ENCODE peak calls at places on chromosomes 12 and 14, in ten cellular contexts. One of them, this sample, is unnamed. For H3K9me3, the result is how much of the 10 kb centered on the place peaks cover.

GRCh38 chr12:102816816-102817434 is 100.1 kb downstream of the PAH start:
- DNase-seq in prostate gland: no peak
- DNase-seq in H9: no peak
- DNase-seq in sigmoid colon: no peak
- DNase-seq in mammary epithelial cell: peak
- DNase-seq in PC-3: peak
- DNase-seq in ovary: no peak
- DNase-seq in stomach: no peak
- DNase-seq in right cardiac atrium: no peak
- DNase-seq in astrocyte: peak
- DNase-seq in this sample: no peak

GRCh38 chr12:121718653-121719239 is 6.2 kb downstream of the TMEM120B start:
- DNase-seq in prostate gland: no peak
- DNase-seq in H9: peak
- DNase-seq in sigmoid colon: no peak
- DNase-seq in mammary epithelial cell: no peak
- DNase-seq in PC-3: no peak
- DNase-seq in ovary: no peak
- DNase-seq in stomach: no peak
- DNase-seq in right cardiac atrium: no peak
- DNase-seq in astrocyte: no peak
- DNase-seq in this sample: no peak

GRCh38 chr14:73995977-73996378 is 23.1 kb downstream of the ENTPD5 start:
- DNase-seq in prostate gland: no peak
- DNase-seq in H9: no peak
- DNase-seq in sigmoid colon: no peak
- DNase-seq in mammary epithelial cell: no peak
- DNase-seq in PC-3: no peak
- DNase-seq in ovary: no peak
- DNase-seq in stomach: peak
- DNase-seq in right cardiac atrium: no peak
- DNase-seq in astrocyte: no peak
- DNase-seq in this sample: no peak

GRCh38 chr14:59482471-59483331 is 1.5 kb downstream of the L3HYPDH start:
- DNase-seq in prostate gland: peak
- DNase-seq in H9: no peak
- DNase-seq in sigmoid colon: no peak
- DNase-seq in mammary epithelial cell: peak
- DNase-seq in PC-3: peak
- DNase-seq in ovary: peak
- DNase-seq in stomach: no peak
- DNase-seq in right cardiac atrium: peak
- DNase-seq in astrocyte: peak
- DNase-seq in this sample: no peak

GRCh38 chr12:96399919-96400630 is at the start of gene CDK17:
- DNase-seq in prostate gland: peak
- DNase-seq in H9: peak
- DNase-seq in sigmoid colon: peak
- DNase-seq in mammary epithelial cell: peak
- DNase-seq in PC-3: peak
- DNase-seq in ovary: peak
- DNase-seq in stomach: peak
- DNase-seq in right cardiac atrium: peak
- DNase-seq in astrocyte: peak
- DNase-seq in this sample: peak

GRCh38 chr12:49909826-49910225 is 6.1 kb upstream of the FAIM2 start:
- DNase-seq in prostate gland: no peak
- DNase-seq in H9: peak
- DNase-seq in sigmoid colon: no peak
- DNase-seq in mammary epithelial cell: peak
- DNase-seq in PC-3: no peak
- DNase-seq in ovary: no peak
- DNase-seq in stomach: peak
- DNase-seq in right cardiac atrium: no peak
- DNase-seq in astrocyte: peak
- DNase-seq in this sample: no peak

GRCh38 chr14:68653108-68653507 is 139.8 kb downstream of the ZFP36L1 start:
- DNase-seq in prostate gland: no peak
- DNase-seq in H9: peak
- DNase-seq in sigmoid colon: no peak
- DNase-seq in mammary epithelial cell: no peak
- DNase-seq in PC-3: no peak
- DNase-seq in ovary: no peak
- DNase-seq in stomach: no peak
- DNase-seq in right cardiac atrium: no peak
- DNase-seq in astrocyte: no peak
- DNase-seq in this sample: no peak

GRCh38 chr14:30296956-30297405 is 262.0 kb upstream of the G2E3 start:
- DNase-seq in prostate gland: no peak
- DNase-seq in H9: no peak
- DNase-seq in sigmoid colon: no peak
- DNase-seq in mammary epithelial cell: no peak
- DNase-seq in PC-3: no peak
- DNase-seq in ovary: no peak
- DNase-seq in stomach: no peak
- DNase-seq in right cardiac atrium: no peak
- DNase-seq in astrocyte: no peak
- DNase-seq in this sample: no peak

GRCh38 chr14:93932642-93933041 is 5.5 kb downstream of the FAM181A start:
- DNase-seq in prostate gland: no peak
- DNase-seq in H9: no peak
- DNase-seq in sigmoid colon: no peak
- DNase-seq in mammary epithelial cell: no peak
- DNase-seq in PC-3: no peak
- DNase-seq in ovary: no peak
- DNase-seq in stomach: no peak
- DNase-seq in right cardiac atrium: no peak
- DNase-seq in astrocyte: no peak
- DNase-seq in this sample: no peak

GRCh38 chr14:82626156-82627055 is 1092.8 kb upstream of the SEL1L start:
- DNase-seq in prostate gland: no peak
- DNase-seq in H9: no peak
- DNase-seq in sigmoid colon: no peak
- DNase-seq in mammary epithelial cell: no peak
- DNase-seq in PC-3: no peak
- DNase-seq in ovary: no peak
- DNase-seq in stomach: no peak
- DNase-seq in right cardiac atrium: no peak
- DNase-seq in astrocyte: no peak
- DNase-seq in this sample: no peak

GRCh38 chr12:132161796-132162507 is 17.7 kb downstream of the NOC4L start:
- DNase-seq in prostate gland: no peak
- DNase-seq in H9: no peak
- DNase-seq in sigmoid colon: no peak
- DNase-seq in mammary epithelial cell: no peak
- DNase-seq in PC-3: no peak
- DNase-seq in ovary: peak
- DNase-seq in stomach: no peak
- DNase-seq in right cardiac atrium: no peak
- DNase-seq in astrocyte: no peak
- DNase-seq in this sample: no peak

GRCh38 chr12:70241845-70242244 is 1.4 kb upstream of the CNOT2 start:
- DNase-seq in prostate gland: no peak
- DNase-seq in H9: no peak
- DNase-seq in sigmoid colon: no peak
- DNase-seq in mammary epithelial cell: no peak
- DNase-seq in PC-3: no peak
- DNase-seq in ovary: no peak
- DNase-seq in stomach: no peak
- DNase-seq in right cardiac atrium: no peak
- DNase-seq in astrocyte: no peak
- DNase-seq in this sample: no peak

GRCh38 chr12:127809236-127809635 is 457.7 kb upstream of the TMEM132C start:
- DNase-seq in prostate gland: no peak
- DNase-seq in H9: no peak
- DNase-seq in sigmoid colon: no peak
- DNase-seq in mammary epithelial cell: no peak
- DNase-seq in PC-3: peak
- DNase-seq in ovary: no peak
- DNase-seq in stomach: no peak
- DNase-seq in right cardiac atrium: no peak
- DNase-seq in astrocyte: peak
- DNase-seq in this sample: no peak

GRCh38 chr12:114933428-114934160 is 249.6 kb upstream of the TBX3 start:
- DNase-seq in prostate gland: no peak
- DNase-seq in H9: no peak
- DNase-seq in sigmoid colon: no peak
- DNase-seq in mammary epithelial cell: peak
- DNase-seq in PC-3: peak
- DNase-seq in ovary: no peak
- DNase-seq in stomach: no peak
- DNase-seq in right cardiac atrium: no peak
- DNase-seq in astrocyte: peak
- DNase-seq in this sample: no peak

GRCh38 chr12:130198026-130198662 is 35.9 kb downstream of the FZD10 start:
- DNase-seq in prostate gland: no peak
- DNase-seq in H9: no peak
- DNase-seq in sigmoid colon: no peak
- DNase-seq in mammary epithelial cell: no peak
- DNase-seq in PC-3: no peak
- DNase-seq in ovary: no peak
- DNase-seq in stomach: peak
- DNase-seq in right cardiac atrium: no peak
- DNase-seq in astrocyte: no peak
- DNase-seq in this sample: no peak

GRCh38 chr14:105093426-105094192 is 28.4 kb upstream of the GPR132 start:
- DNase-seq in prostate gland: peak
- DNase-seq in H9: peak
- DNase-seq in sigmoid colon: peak
- DNase-seq in mammary epithelial cell: peak
- DNase-seq in PC-3: peak
- DNase-seq in ovary: peak
- DNase-seq in stomach: peak
- DNase-seq in right cardiac atrium: peak
- DNase-seq in astrocyte: peak
- DNase-seq in this sample: peak

DNA sequence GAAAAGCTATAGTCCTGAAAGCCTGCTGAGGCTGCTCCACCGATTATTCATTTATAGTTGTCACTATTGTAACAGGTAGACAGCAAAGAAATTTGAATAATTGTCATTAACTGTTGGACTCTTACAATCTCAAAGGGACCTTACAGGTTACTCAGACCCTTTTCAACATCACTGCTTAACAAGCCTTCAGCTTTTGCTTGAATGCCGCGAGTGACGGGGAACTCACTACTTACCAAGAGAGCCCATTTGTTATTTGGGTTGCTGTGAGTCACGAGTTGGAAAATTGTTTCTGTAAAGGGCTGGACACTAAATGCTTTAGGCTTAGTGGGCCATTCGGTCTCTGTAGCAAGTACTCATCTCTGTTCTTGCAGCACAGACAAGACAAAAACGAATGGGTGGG is 5.9 kb upstream of the TUNAR start:
- DNase-seq in prostate gland: no peak
- DNase-seq in H9: no peak
- DNase-seq in sigmoid colon: no peak
- DNase-seq in mammary epithelial cell: no peak
- DNase-seq in PC-3: no peak
- DNase-seq in ovary: no peak
- DNase-seq in stomach: no peak
- DNase-seq in right cardiac atrium: no peak
- DNase-seq in astrocyte: no peak
- DNase-seq in this sample: no peak
- H3K9me3 ChIP-seq in prostate gland: under half
- H3K9me3 ChIP-seq in H9: under half
- H3K9me3 ChIP-seq in sigmoid colon: under half
- H3K9me3 ChIP-seq in mammary epithelial cell: under half
- H3K9me3 ChIP-seq in PC-3: under half
- H3K9me3 ChIP-seq in ovary: under half
- H3K9me3 ChIP-seq in stomach: under half
- H3K9me3 ChIP-seq in right cardiac atrium: under half
- H3K9me3 ChIP-seq in astrocyte: under half
- H3K9me3 ChIP-seq in this sample: under half

DNA sequence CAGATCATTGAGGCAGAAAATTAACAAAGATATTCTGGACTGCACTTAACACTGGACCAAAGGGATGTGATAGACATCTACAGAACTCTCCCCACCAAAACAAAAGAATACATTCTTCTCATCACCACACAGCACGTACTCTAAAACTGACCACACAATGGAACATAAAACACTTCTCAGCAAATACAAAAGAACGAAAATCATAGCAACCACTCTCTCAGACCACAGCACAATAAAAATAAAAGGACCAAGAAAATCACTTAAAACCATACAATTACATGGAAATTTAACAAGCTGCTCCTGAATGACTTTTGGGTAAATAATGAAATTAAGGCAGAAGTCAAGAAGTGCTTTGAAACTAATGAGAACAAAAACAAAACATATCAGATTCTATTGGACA is 254.0 kb upstream of the STXBP6 start:
- DNase-seq in prostate gland: no peak
- DNase-seq in H9: no peak
- DNase-seq in sigmoid colon: no peak
- DNase-seq in mammary epithelial cell: no peak
- DNase-seq in PC-3: no peak
- DNase-seq in ovary: no peak
- DNase-seq in stomach: no peak
- DNase-seq in right cardiac atrium: no peak
- DNase-seq in astrocyte: no peak
- DNase-seq in this sample: no peak
- H3K9me3 ChIP-seq in prostate gland: under half
- H3K9me3 ChIP-seq in H9: under half
- H3K9me3 ChIP-seq in sigmoid colon: under half
- H3K9me3 ChIP-seq in mammary epithelial cell: under half
- H3K9me3 ChIP-seq in PC-3: under half
- H3K9me3 ChIP-seq in ovary: under half
- H3K9me3 ChIP-seq in stomach: under half
- H3K9me3 ChIP-seq in right cardiac atrium: under half
- H3K9me3 ChIP-seq in astrocyte: under half
- H3K9me3 ChIP-seq in this sample: under half

DNA sequence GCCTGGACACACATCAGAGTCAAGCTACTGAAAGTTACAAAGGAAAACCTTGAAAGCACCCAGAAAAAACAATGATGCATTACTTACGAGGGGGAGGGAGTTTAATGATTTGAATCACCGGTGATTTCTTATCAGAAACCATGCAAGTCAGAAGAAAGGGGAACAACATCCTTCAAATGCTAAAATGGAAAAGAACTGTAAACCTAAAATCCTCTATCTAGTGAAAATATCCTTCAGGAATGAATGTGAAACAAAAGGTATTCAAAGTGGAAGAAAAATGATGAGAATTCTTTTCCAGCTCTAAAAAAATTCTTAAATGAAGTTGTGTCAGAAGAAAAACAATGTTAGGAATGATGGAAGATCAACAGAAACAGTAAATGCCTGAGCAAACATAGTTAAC is 16.8 kb downstream of the SCAF11 start:
- DNase-seq in prostate gland: no peak
- DNase-seq in H9: no peak
- DNase-seq in sigmoid colon: no peak
- DNase-seq in mammary epithelial cell: no peak
- DNase-seq in PC-3: no peak
- DNase-seq in ovary: no peak
- DNase-seq in stomach: no peak
- DNase-seq in right cardiac atrium: no peak
- DNase-seq in astrocyte: peak
- DNase-seq in this sample: no peak
- H3K9me3 ChIP-seq in prostate gland: under half
- H3K9me3 ChIP-seq in H9: under half
- H3K9me3 ChIP-seq in sigmoid colon: under half
- H3K9me3 ChIP-seq in mammary epithelial cell: under half
- H3K9me3 ChIP-seq in PC-3: under half
- H3K9me3 ChIP-seq in ovary: under half
- H3K9me3 ChIP-seq in stomach: under half
- H3K9me3 ChIP-seq in right cardiac atrium: under half
- H3K9me3 ChIP-seq in astrocyte: under half
- H3K9me3 ChIP-seq in this sample: under half

GRCh38 chr12:133226690-133227089 is 9.0 kb downstream of the ANHX start:
- DNase-seq in prostate gland: no peak
- DNase-seq in H9: no peak
- DNase-seq in sigmoid colon: no peak
- DNase-seq in mammary epithelial cell: no peak
- DNase-seq in PC-3: no peak
- DNase-seq in ovary: no peak
- DNase-seq in stomach: no peak
- DNase-seq in right cardiac atrium: no peak
- DNase-seq in astrocyte: no peak
- DNase-seq in this sample: no peak
- H3K9me3 ChIP-seq in prostate gland: under half
- H3K9me3 ChIP-seq in H9: half or more
- H3K9me3 ChIP-seq in sigmoid colon: under half
- H3K9me3 ChIP-seq in mammary epithelial cell: under half
- H3K9me3 ChIP-seq in PC-3: under half
- H3K9me3 ChIP-seq in ovary: under half
- H3K9me3 ChIP-seq in stomach: half or more
- H3K9me3 ChIP-seq in right cardiac atrium: under half
- H3K9me3 ChIP-seq in astrocyte: under half
- H3K9me3 ChIP-seq in this sample: under half